ENCODE peak calls at places on chromosome 19, in six cellular contexts. Q, E, T, G, J and Z are unnamed samples.

GRCh38 chr19:48681127-48681470 is 8.3 kb upstream of the NTN5 start:
- DNase-seq in J (no peak), E (no peak), G (no peak), T (peak; percentile 43), Q (peak; percentile 95), Z (no peak)

GRCh38 chr19:15297416-15298224 is 34.7 kb downstream of the BRD4 start:
- DNase-seq in Q (peak; percentile 91), E (peak; percentile 43), J (no peak), T (peak; percentile 57), G (no peak), Z (no peak)

GRCh38 chr19:46787331-46788100 is 878 bp downstream of the SLC1A5 start:
- DNase-seq in T (peak; percentile 58), G (no peak), J (no peak), E (peak; percentile 26), Q (peak; percentile 73), Z (peak; percentile 66)

GRCh38 chr19:39582442-39582841 is 19.9 kb upstream of the LGALS13 start:
- DNase-seq in E (no peak), Q (no peak), J (no peak), G (no peak), T (no peak), Z (no peak)

GRCh38 chr19:2033825-2034159 is 17.3 kb downstream of the MKNK2 start:
- DNase-seq in J (no peak), E (no peak), Q (no peak), T (no peak), G (no peak), Z (no peak)

GRCh38 chr19:35710784-35711723 is 6.7 kb downstream of the ZBTB32 start:
- DNase-seq in E (no peak), J (no peak), G (no peak), Q (no peak), T (no peak), Z (no peak)

GRCh38 chr19:8308891-8309291 is 733 bp upstream of the CD320 start:
- DNase-seq in G (no peak), J (no peak), E (no peak), Q (no peak), T (no peak), Z (no peak)

GRCh38 chr19:11422163-11423068 is 3.3 kb upstream of the RGL3 start:
- DNase-seq in J (peak; percentile 47), Q (peak; percentile 92), T (no peak), G (peak; percentile 39), E (peak; percentile 70), Z (peak; percentile 87)

GRCh38 chr19:16073481-16073880 is 2.8 kb upstream of the TPM4 start:
- DNase-seq in J (no peak), T (peak; percentile 15), Q (no peak), G (no peak), E (no peak), Z (no peak)

GRCh38 chr19:1094655-1094977 is 559 bp downstream of the POLR2E start:
- DNase-seq in E (no peak), G (no peak), Q (no peak), T (no peak), J (no peak), Z (no peak)

GRCh38 chr19:20162821-20163220 is 4.2 kb upstream of the ZNF486 start:
- DNase-seq in J (no peak), Q (no peak), G (no peak), E (peak; percentile 4), T (no peak), Z (no peak)

GRCh38 chr19:42053037-42053935 is 16.7 kb downstream of the GRIK5 start:
- DNase-seq in Q (peak; percentile 29), E (no peak), T (no peak), G (no peak), J (no peak), Z (no peak)

GRCh38 chr19:3855321-3855720 is 13.5 kb downstream of the ZFR2 start:
- DNase-seq in Q (peak; percentile 44), J (no peak), T (no peak), G (no peak), E (no peak), Z (no peak)

GRCh38 chr19:34677386-34678084 is at the start of gene ZNF302:
- DNase-seq in G (peak; percentile 88), J (peak; percentile 92), T (peak; percentile 98), E (peak; percentile 92), Q (peak; percentile 97), Z (peak; percentile 64)

GRCh38 chr19:12237143-12237839 is 57.4 kb downstream of the ZNF44 start:
- DNase-seq in T (no peak), Q (no peak), J (no peak), G (no peak), E (no peak), Z (no peak)

GRCh38 chr19:55633866-55634265 is 6.9 kb upstream of the ZNF580 start:
- DNase-seq in E (no peak), G (no peak), T (no peak), J (no peak), Q (no peak), Z (no peak)

GRCh38 chr19:50419580-50420035 is 870 bp downstream of the SPIB start:
- DNase-seq in T (no peak), J (no peak), G (no peak), E (no peak), Q (no peak), Z (peak; percentile 91)

GRCh38 chr19:49852631-49853126 is 1.7 kb downstream of the PTOV1 start:
- DNase-seq in T (no peak), E (no peak), Q (no peak), J (no peak), G (no peak), Z (peak; percentile 57)

GRCh38 chr19:38736036-38736412 is 8.2 kb downstream of the CAPN12 start:
- DNase-seq in Q (peak; percentile 44), J (peak; percentile 38), T (no peak), E (peak; percentile 66), G (no peak), Z (no peak)

GRCh38 chr19:35768082-35768421 is 7.3 kb upstream of the ARHGAP33 start:
- DNase-seq in Q (no peak), T (no peak), G (no peak), J (no peak), E (no peak), Z (no peak)

GRCh38 chr19:48271531-48272151 is 1.8 kb downstream of the ZNF114 start:
- DNase-seq in J (no peak), G (no peak), T (peak; percentile 41), Q (peak; percentile 56), E (no peak), Z (no peak)

GRCh38 chr19:21460686-21461085 is 44.7 kb upstream of the ZNF429 start:
- DNase-seq in E (no peak), J (no peak), T (no peak), Q (no peak), G (no peak), Z (no peak)

GRCh38 chr19:32580353-32580900 is 563 bp upstream of the PDCD5 start:
- DNase-seq in J (no peak), G (no peak), E (no peak), T (no peak), Q (no peak), Z (no peak)

GRCh38 chr19:4585556-4585955 is 26.1 kb upstream of the SEMA6B start:
- DNase-seq in G (no peak), Q (no peak), J (no peak), T (no peak), E (no peak), Z (no peak)

GRCh38 chr19:11657307-11657706 is 60.0 kb downstream of the ZNF627 start:
- DNase-seq in Q (no peak), J (no peak), T (no peak), G (no peak), E (no peak), Z (no peak)

GRCh38 chr19:4550018-4550417 is 9.5 kb downstream of the SEMA6B start:
- DNase-seq in E (no peak), Q (no peak), G (no peak), T (no peak), J (no peak), Z (no peak)

GRCh38 chr19:16207490-16208025 is 9.8 kb downstream of the AP1M1 start:
- DNase-seq in Q (no peak), T (no peak), J (no peak), G (no peak), E (no peak), Z (no peak)